ENCODE peak calls at places on chromosomes 2 and 18, in seven cellular contexts. J is MCF 10A, K is AG08396, Z is ELR, G is mammary epithelial cell, D is adrenal gland, R is progenitor cell of endocrine pancreas. Y is an unnamed sample.

GRCh38 chr2:68089961-68090360 is 27.2 kb upstream of the C1D start:
- DNase-seq in J (no peak), K (no peak), Z (no peak), G (no peak), D (no peak), R (no peak), Y (peak)

GRCh38 chr2:66581461-66582363 is 146.8 kb downstream of the MEIS1 start:
- DNase-seq in J (no peak), K (peak), Z (peak), G (no peak), D (peak), R (peak), Y (no peak)

GRCh38 chr2:8797682-8798081 is 39.7 kb downstream of the KIDINS220 start:
- DNase-seq in J (no peak), K (no peak), Z (no peak), G (no peak), D (no peak), R (no peak), Y (no peak)

GRCh38 chr2:203030991-203031390 is 16.3 kb downstream of the NBEAL1 start:
- DNase-seq in J (no peak), K (no peak), Z (no peak), G (no peak), D (no peak), R (no peak), Y (no peak)

GRCh38 chr2:231710751-231711676 is 2.7 kb downstream of the PTMA start:
- DNase-seq in J (peak), K (no peak), Z (peak), G (no peak), D (peak), R (no peak), Y (peak)

GRCh38 chr2:171056307-171056706 is 104.4 kb downstream of the TLK1 start:
- DNase-seq in J (no peak), K (no peak), Z (no peak), G (no peak), D (no peak), R (no peak), Y (no peak)

GRCh38 chr2:190812506-190813294 is 67.9 kb upstream of the GLS start:
- DNase-seq in J (no peak), K (peak), Z (no peak), G (no peak), D (no peak), R (no peak), Y (no peak)

GRCh38 chr2:21291281-21291825 is 167.6 kb downstream of the TDRD15 start:
- DNase-seq in J (no peak), K (no peak), Z (no peak), G (no peak), D (no peak), R (no peak), Y (no peak)

GRCh38 chr18:78790960-78791359 is 188.7 kb upstream of the SALL3 start:
- DNase-seq in J (no peak), K (no peak), Z (no peak), G (no peak), D (no peak), R (no peak), Y (no peak)